ENCODE peak calls at places on chromosome 19, in eight cellular contexts. N is neuronal stem cell, Y is body of pancreas, B is left ventricle myocardium inferior, P is transverse colon, W is AG04450, V is colonic mucosa, S is tibial nerve. T is an unnamed sample. For H3K27me3 and H3K9me3, the result is how much of the 10 kb centered on the place peaks cover.

GRCh38 chr19:13817615-13818371 is 22.6 kb downstream of the ZSWIM4 start:
- DNase-seq in N (no peak), Y (peak), B (no peak), P (peak), W (no peak), V (peak), S (no peak), T (peak)

GRCh38 chr19:5994407-5995165 is 16.6 kb upstream of the RANBP3 start:
- DNase-seq in N (no peak), Y (no peak), B (no peak), P (no peak), W (no peak), V (no peak), S (no peak), T (no peak)

GRCh38 chr19:5038631-5039271 is 69.8 kb downstream of the KDM4B start:
- DNase-seq in N (no peak), Y (no peak), B (no peak), P (no peak), W (no peak), V (no peak), S (no peak), T (no peak)

GRCh38 chr19:8137425-8137824 is 12.0 kb downstream of the FBN3 start:
- DNase-seq in N (no peak), Y (no peak), B (no peak), P (no peak), W (no peak), V (no peak), S (no peak), T (no peak)

GRCh38 chr19:2969104-2969504 is 8.3 kb upstream of the TLE6 start:
- DNase-seq in N (no peak), Y (peak), B (peak), P (peak), W (no peak), V (peak), S (no peak), T (no peak)

GRCh38 chr19:4077800-4078683 is 11.3 kb upstream of the ZBTB7A start:
- DNase-seq in N (no peak), Y (peak), B (peak), P (peak), W (no peak), V (peak), S (peak), T (no peak)

GRCh38 chr19:5343848-5344247 is 3.2 kb upstream of the PTPRS start:
- DNase-seq in N (no peak), Y (no peak), B (no peak), P (no peak), W (peak), V (no peak), S (no peak), T (no peak)

GRCh38 chr19:13195678-13196077 is 45.5 kb downstream of the IER2 start:
- DNase-seq in N (no peak), Y (peak), B (no peak), P (peak), W (no peak), V (peak), S (no peak), T (peak)

GRCh38 chr19:16824658-16825311 is 4.4 kb upstream of the SIN3B start:
- DNase-seq in N (no peak), Y (no peak), B (no peak), P (no peak), W (no peak), V (no peak), S (no peak), T (no peak)

DNA sequence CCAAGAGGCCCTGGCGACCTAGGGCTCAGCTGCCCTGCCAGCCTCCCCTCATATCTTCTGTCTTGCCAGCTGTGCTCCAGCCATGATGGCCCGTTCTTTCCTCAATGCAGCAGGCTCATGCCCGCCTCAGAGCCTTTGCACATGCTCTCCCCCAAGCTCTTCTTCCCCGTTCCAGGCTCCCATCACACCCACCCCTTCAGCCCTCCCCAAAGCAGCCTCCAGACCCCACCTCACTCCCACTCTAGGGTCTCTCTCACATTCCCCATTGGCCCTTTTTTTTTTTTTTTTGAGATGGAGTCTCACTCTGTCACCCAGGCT is 29.9 kb upstream of the ATP1A3 start:
- DNase-seq in N (no peak), Y (no peak), B (no peak), P (no peak), W (no peak), V (no peak), S (no peak), T (no peak)
- H3K27ac ChIP-seq in N (no peak), Y (no peak), B (peak), P (no peak), W (no peak), V (no peak), S (no peak), T (no peak)

GRCh38 chr19:54481326-54481930 is 8.3 kb upstream of the CDC42EP5 start:
- DNase-seq in N (peak), Y (peak), B (no peak), P (no peak), W (no peak), V (peak), S (no peak), T (peak)

GRCh38 chr19:54482889-54483288 is 9.8 kb upstream of the CDC42EP5 start:
- DNase-seq in N (no peak), Y (no peak), B (no peak), P (no peak), W (no peak), V (no peak), S (no peak), T (no peak)

GRCh38 chr19:54478677-54479266 is 5.7 kb upstream of the CDC42EP5 start:
- DNase-seq in N (peak), Y (peak), B (no peak), P (no peak), W (no peak), V (no peak), S (no peak), T (peak)

GRCh38 chr19:54477650-54478049 is 4.6 kb upstream of the CDC42EP5 start:
- DNase-seq in N (no peak), Y (no peak), B (no peak), P (no peak), W (no peak), V (peak), S (no peak), T (no peak)

GRCh38 chr19:54480048-54480447 is 7.0 kb upstream of the CDC42EP5 start:
- DNase-seq in N (no peak), Y (no peak), B (no peak), P (no peak), W (no peak), V (no peak), S (no peak), T (no peak)
- H3K27me3 ChIP-seq in N (under half), Y (under half), B (half or more), P (under half), W (under half), V (under half), S (under half), T (under half)

DNA sequence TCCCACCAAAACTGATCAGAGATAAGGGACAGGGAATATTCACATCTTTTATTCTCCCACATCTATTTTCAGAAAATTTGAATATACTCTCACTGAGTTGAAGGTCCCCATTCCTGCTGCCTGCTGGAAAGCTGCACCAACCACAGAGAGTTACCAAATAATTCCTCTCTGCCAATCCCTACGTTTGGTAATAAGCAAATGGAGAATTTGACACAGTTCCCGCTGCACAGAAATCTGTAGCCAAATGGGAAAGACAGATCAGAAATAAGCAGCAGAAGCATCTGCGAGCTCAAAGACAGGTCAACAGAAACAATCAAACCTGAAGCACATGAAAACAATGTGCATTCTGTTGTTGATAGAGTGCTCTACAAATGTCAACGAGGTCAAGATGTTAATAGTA is 9.9 kb downstream of the ZNF112 start:
- DNase-seq in N (no peak), Y (no peak), B (no peak), P (no peak), W (no peak), V (no peak), S (no peak), T (no peak)
- H3K9me3 ChIP-seq in N (half or more), Y (under half), B (half or more), P (half or more), W (under half), V (under half), S (under half), T (under half)

DNA sequence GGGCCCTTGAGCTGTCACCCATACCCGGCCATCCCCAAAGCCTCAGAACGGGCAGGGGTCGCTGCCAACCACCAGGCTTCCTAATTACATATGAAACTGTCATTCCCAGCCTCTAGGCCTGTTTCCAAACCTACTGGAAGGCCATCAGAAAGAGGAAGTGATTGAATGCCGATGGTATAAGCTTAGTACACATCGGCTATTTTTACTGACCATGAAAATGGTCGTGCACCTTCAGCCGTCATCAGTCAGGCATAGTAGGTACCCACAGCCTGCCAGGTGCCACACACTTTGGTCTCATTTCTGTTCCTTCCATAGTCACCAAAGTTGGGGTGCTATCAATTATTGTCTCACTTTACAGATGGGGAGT is 10.2 kb downstream of the KRI1 start:
- DNase-seq in N (no peak), Y (no peak), B (no peak), P (no peak), W (no peak), V (no peak), S (no peak), T (no peak)
- H3K27ac ChIP-seq in N (no peak), Y (no peak), B (no peak), P (no peak), W (no peak), V (no peak), S (no peak), T (no peak)